ENCODE peak calls at places on chromosomes 6 and 20, in six cellular contexts. W, O, N, T, Z and E are unnamed samples.

GRCh38 chr20:44203161-44203560 is 7.4 kb downstream of the OSER1 start:
- DNase-seq in W (no peak), O (no peak), N (no peak), T (no peak), Z (no peak), E (no peak)

GRCh38 chr6:78607188-78607587 is 260.2 kb upstream of the IRAK1BP1 start:
- DNase-seq in W (no peak), O (no peak), N (peak; percentile 24), T (no peak), Z (no peak), E (no peak)

GRCh38 chr20:32737371-32738223 is 5.7 kb downstream of the COMMD7 start:
- DNase-seq in W (no peak), O (no peak), N (peak; percentile 81), T (no peak), Z (no peak), E (no peak)

GRCh38 chr20:7124120-7124519 is 356.6 kb downstream of the BMP2 start:
- DNase-seq in W (no peak), O (no peak), N (no peak), T (no peak), Z (no peak), E (no peak)

GRCh38 chr6:63643862-63644261 is 8.3 kb downstream of the PHF3 start:
- DNase-seq in W (no peak), O (no peak), N (peak; percentile 67), T (no peak), Z (no peak), E (no peak)

GRCh38 chr6:35719830-35720733 is 16.8 kb upstream of the ARMC12 start:
- DNase-seq in W (no peak), O (no peak), N (peak; percentile 66), T (no peak), Z (peak; percentile 54), E (no peak)

GRCh38 chr6:131764350-131764749 is 43.5 kb upstream of the ENPP1 start:
- DNase-seq in W (no peak), O (no peak), N (peak; percentile 41), T (no peak), Z (no peak), E (no peak)

GRCh38 chr6:21502682-21503081 is 90.9 kb upstream of the SOX4 start:
- DNase-seq in W (no peak), O (no peak), N (no peak), T (no peak), Z (no peak), E (no peak)

GRCh38 chr6:170206931-170207431 is 83.9 kb downstream of the DLL1 start:
- DNase-seq in W (peak; percentile 28), O (peak; percentile 8), N (no peak), T (no peak), Z (no peak), E (no peak)

GRCh38 chr6:1739680-1740079 is 130.0 kb downstream of the FOXC1 start:
- DNase-seq in W (no peak), O (no peak), N (no peak), T (no peak), Z (no peak), E (no peak)